ENCODE peak calls at places on chromosomes 3 and 15, in five cellular contexts. W is body of pancreas, X is ovary, Z is HCT116, T is right lobe of liver. B is an unnamed sample.

GRCh38 chr3:44402548-44402947 is 64.0 kb downstream of the TCAIM start:
- DNase-seq in W (no peak), X (no peak), Z (no peak), T (no peak), B (no peak)

GRCh38 chr3:161413127-161413854 is 42.0 kb upstream of the SPTSSB start:
- DNase-seq in W (peak; percentile 78), X (no peak), Z (no peak), T (peak; percentile 68), B (peak; percentile 68)

GRCh38 chr15:92666780-92667179 is 11.2 kb upstream of the FAM174B start:
- DNase-seq in W (peak; percentile 70), X (peak; percentile 54), Z (no peak), T (no peak), B (no peak)

GRCh38 chr3:123037015-123037375 is 9.4 kb upstream of the SEMA5B start:
- DNase-seq in W (no peak), X (no peak), Z (no peak), T (no peak), B (no peak)

GRCh38 chr3:53845103-53845880 is 927 bp downstream of the CHDH start:
- DNase-seq in W (peak; percentile 79), X (peak; percentile 73), Z (peak; percentile 49), T (no peak), B (no peak)

GRCh38 chr15:78255421-78256043 is 8.8 kb upstream of the DNAJA4 start:
- DNase-seq in W (no peak), X (no peak), Z (no peak), T (no peak), B (no peak)

GRCh38 chr3:120203016-120203415 is 82.0 kb downstream of the GPR156 start:
- DNase-seq in W (peak; percentile 10), X (peak; percentile 38), Z (no peak), T (no peak), B (no peak)

GRCh38 chr15:70100495-70101331 is 3.0 kb upstream of the TLE3 start:
- DNase-seq in W (peak; percentile 60), X (peak; percentile 79), Z (peak; percentile 27), T (peak; percentile 70), B (peak; percentile 87)

GRCh38 chr3:61416618-61417017 is 144.8 kb upstream of the PTPRG start:
- DNase-seq in W (no peak), X (no peak), Z (no peak), T (no peak), B (no peak)

GRCh38 chr3:46114324-46114988 is 87.2 kb upstream of the XCR1 start:
- DNase-seq in W (no peak), X (no peak), Z (no peak), T (no peak), B (no peak)

DNA sequence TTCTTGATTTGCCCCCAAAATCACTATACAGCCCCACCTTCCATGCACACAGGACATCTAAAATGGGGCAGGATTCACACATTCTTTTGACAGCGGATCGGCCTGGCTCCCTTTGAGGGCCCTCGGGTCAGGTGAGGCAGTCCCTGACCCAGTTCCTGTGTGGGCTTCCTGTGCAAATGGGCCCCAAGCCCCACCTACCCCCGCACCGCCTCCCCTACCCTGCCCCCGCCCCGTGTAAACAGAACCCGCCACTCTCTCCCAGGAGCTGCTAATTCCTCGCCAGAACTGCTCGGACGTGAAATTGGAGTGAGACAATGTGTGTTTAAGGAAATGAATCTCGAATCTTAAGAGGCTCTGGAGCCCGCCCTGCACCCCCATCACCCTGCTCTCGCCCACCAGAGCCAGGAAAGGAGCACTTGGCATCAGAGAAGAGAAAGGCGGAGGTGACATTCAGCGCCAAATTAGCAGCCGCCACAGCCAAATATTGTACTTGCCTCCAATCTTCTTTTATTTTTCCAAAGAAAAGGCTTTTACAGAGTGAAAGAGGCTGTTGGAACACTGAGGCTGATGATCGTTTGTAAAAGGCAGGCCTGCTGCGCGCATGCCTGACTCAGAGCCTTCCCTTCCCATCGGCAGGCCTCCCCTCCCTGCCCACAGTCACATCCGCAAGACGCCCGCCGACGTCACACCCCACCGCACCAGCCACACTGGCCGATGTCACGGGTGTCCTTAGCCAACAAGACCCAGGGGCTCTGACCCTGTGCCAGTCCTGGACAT is 53.1 kb downstream of the CACNA2D2 start:
- DNase-seq in W (peak; percentile 51), X (peak; percentile 47), Z (no peak), T (peak; percentile 48), B (peak; percentile 72)
- H3K4me1 ChIP-seq in W (peaks cover 10% of the 10 kb centered on the region), X (no peaks in the 10 kb centered on the region), Z (no peaks in the 10 kb centered on the region), T (no peaks in the 10 kb centered on the region), B (no peaks in the 10 kb centered on the region)

GRCh38 chr3:19950316-19950715 is 3.4 kb downstream of the RAB5A start:
- DNase-seq in W (no peak), X (no peak), Z (no peak), T (no peak), B (no peak)
- H3K4me1 ChIP-seq in W (peaks cover 40% of the 10 kb centered on the region), X (peaks cover 5% of the 10 kb centered on the region), Z (peaks cover 14% of the 10 kb centered on the region), T (no peaks in the 10 kb centered on the region), B (peaks cover 49% of the 10 kb centered on the region)

GRCh38 chr3:37905987-37906674 is 44.5 kb downstream of the CTDSPL start:
- DNase-seq in W (no peak), X (no peak), Z (no peak), T (no peak), B (no peak)
- H3K4me1 ChIP-seq in W (peaks cover 45% of the 10 kb centered on the region), X (peaks cover 20% of the 10 kb centered on the region), Z (peaks cover 33% of the 10 kb centered on the region), T (no peaks in the 10 kb centered on the region), B (peaks cover 54% of the 10 kb centered on the region)

GRCh38 chr15:37105795-37106333 is 5.5 kb upstream of the MEIS2 start:
- DNase-seq in W (no peak), X (no peak), Z (no peak), T (no peak), B (no peak)

GRCh38 chr15:37103475-37104071 is 3.2 kb upstream of the MEIS2 start:
- DNase-seq in W (no peak), X (no peak), Z (no peak), T (no peak), B (no peak)

GRCh38 chr15:37102315-37103021 is 2.1 kb upstream of the MEIS2 start:
- DNase-seq in W (no peak), X (peak; percentile 47), Z (no peak), T (no peak), B (no peak)

GRCh38 chr15:37106490-37107001 is 6.2 kb upstream of the MEIS2 start:
- DNase-seq in W (no peak), X (peak; percentile 76), Z (no peak), T (no peak), B (no peak)

DNA sequence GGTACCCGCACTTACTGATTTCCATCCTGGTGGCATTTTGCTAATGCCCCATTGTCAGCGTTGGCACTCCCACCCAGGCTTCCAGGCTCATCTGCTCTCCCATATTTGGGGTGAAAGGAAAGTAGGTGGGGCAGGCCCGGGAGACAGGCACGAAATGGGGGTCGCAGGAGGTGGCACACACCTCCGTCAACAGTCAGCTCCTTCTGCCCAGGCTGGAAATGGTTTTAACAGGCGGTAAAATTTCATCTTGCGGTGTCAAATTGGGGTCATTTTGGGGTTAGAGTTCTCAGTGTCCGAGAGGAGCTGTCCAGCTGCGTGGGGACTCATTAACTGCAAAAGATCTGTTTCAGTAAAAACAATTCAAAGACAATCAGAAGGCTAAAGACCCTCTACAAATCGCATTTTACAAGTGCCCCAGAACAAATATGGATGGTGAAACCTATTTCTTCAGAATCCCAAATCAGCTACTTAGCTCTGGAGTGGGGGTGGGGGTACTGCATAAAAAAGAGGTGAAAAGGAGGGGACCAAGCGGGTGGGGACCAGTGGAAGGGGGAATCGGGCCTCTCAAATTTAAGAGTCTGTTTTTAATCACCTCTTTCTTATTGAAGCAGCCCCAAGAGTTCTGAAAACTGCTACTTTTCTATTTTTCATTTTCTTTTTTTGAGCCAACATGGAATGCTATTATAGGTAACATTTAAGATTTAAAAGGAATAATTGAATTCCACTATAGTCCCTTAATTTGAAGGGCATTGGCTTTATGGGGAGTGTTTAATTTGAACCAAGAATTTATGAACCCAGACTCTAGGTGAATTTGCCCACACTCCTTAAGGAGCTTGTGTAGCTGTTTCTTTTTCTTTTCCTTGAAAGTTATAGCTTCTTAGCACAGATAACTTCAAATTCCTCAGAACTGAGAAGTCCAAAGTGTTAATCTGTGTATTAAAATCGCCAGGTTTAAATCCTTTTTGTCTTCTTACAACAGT is 4.4 kb upstream of the MEIS2 start:
- DNase-seq in W (no peak), X (no peak), Z (no peak), T (no peak), B (no peak)
- H3K4me1 ChIP-seq in W (peaks cover 9% of the 10 kb centered on the region), X (no peaks in the 10 kb centered on the region), Z (no peaks in the 10 kb centered on the region), T (no peaks in the 10 kb centered on the region), B (peaks cover 29% of the 10 kb centered on the region)

DNA sequence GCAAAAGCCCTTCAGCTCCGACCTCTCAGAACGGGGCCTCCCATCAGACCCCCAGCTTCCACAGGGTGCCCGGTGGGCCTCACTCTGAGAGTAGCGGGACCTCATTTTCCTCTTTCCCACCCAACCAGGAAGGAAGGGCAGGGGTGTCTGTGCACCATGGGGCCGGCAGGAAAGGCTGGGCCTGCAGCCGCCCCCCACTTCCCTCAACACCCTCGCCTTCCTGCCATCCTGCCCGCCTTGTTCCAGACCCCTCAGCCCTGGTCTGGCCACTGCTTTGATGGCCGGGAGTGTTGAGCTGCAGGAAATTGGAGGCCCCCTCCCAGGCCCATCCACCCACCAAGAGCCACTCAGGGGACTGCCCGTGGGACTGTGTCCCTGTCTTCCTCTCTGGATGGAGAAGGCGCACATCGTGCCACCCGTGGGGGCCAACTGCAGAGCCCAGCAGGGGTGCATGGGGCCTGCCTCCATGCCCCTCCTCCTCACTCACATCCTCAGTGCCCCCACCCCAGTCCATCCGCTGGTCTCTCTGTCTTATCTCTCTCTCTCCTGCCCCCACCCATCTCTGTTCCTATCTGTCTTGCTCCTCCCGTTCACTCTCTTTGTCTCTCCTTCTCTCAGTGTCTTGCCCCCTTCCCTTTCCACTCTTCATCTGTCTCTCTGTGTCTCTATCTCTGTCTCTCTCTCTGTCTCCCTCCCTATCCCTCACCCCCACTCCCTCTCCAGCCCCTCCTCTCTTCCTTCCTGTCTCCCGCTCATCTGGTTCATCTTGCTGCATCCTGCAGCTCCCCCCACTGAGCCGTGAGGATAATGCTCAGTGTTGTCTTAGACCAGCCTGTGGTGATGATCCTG is 1.8 kb upstream of the PLXND1 start:
- DNase-seq in W (no peak), X (no peak), Z (no peak), T (no peak), B (no peak)
- H3K4me1 ChIP-seq in W (peaks cover 38% of the 10 kb centered on the region), X (peaks cover 10% of the 10 kb centered on the region), Z (peaks cover 59% of the 10 kb centered on the region), T (no peaks in the 10 kb centered on the region), B (peaks cover 76% of the 10 kb centered on the region)

DNA sequence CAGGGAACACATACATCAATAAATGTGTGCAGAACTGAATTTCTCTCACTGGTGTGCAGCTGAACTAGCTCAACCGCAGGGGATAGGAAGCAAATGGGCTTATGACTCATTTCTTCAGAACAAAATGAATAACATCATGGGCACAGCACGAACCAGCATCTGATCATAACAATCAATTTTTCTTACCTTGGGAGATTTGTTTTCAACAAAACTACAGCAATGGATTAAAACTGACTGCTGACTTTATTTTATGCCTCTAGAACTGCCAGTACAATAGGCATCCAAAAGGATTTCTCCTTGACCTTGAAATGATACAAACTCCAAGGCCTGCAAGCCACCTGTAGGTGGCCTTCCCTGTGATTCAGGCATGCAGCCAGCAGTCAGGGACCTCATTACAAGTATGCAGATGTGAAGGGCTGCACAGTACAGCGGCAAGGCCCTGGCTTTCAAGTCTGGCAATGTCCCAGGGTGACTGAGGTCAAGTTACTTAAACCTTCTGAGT is 26.1 kb downstream of the TAMM41 start:
- DNase-seq in W (peak; percentile 43), X (no peak), Z (no peak), T (no peak), B (no peak)
- H3K4me1 ChIP-seq in W (no peaks in the 10 kb centered on the region), X (no peaks in the 10 kb centered on the region), Z (no peaks in the 10 kb centered on the region), T (no peaks in the 10 kb centered on the region), B (peaks cover 6% of the 10 kb centered on the region)

B was measured in suprapubic skin.